ENCODE peak calls at places on chromosomes 3 and 15, in four cellular contexts. H is IMR-90, P is endodermal cell, A is A549. I is an unnamed sample. For H3K4me1, the result is how much of the 10 kb centered on the place peaks cover.

GRCh38 chr15:36161781-36162212 is 417.6 kb upstream of the CDIN1 start:
- DNase-seq in H (no peak), P (peak), A (peak), I (no peak)

GRCh38 chr3:29606416-29606815 is 325.5 kb downstream of the RBMS3 start:
- DNase-seq in A (no peak), P (no peak), H (no peak), I (no peak)

GRCh38 chr15:62138124-62138523 is 27.0 kb downstream of the C2CD4B start:
- DNase-seq in H (peak), P (no peak), A (peak), I (no peak)

GRCh38 chr3:98483626-98484025 is 13.9 kb upstream of the OR5K2 start:
- DNase-seq in H (no peak), A (no peak), P (no peak), I (no peak)

GRCh38 chr3:14336414-14337285 is 65.8 kb upstream of the SLC6A6 start:
- DNase-seq in A (no peak), H (no peak), P (no peak), I (peak)

GRCh38 chr3:13498354-13499060 is 18.4 kb downstream of the HDAC11 start:
- DNase-seq in P (no peak), H (peak), A (no peak), I (no peak)

GRCh38 chr15:32824777-32825176 is 107.0 kb downstream of the GREM1 start:
- DNase-seq in A (peak), H (peak), P (no peak), I (no peak)

GRCh38 chr15:63896336-63897115 is 62.8 kb upstream of the HERC1 start:
- DNase-seq in H (peak), A (peak), P (peak), I (peak)

GRCh38 chr3:53163459-53164387 is 2.7 kb downstream of the PRKCD start:
- DNase-seq in P (no peak), H (no peak), A (no peak), I (no peak)

GRCh38 chr3:119235151-119235550 is 5.5 kb downstream of the B4GALT4 start:
- DNase-seq in A (peak), P (no peak), H (peak), I (no peak)

GRCh38 chr3:160169139-160169830 is 55.9 kb upstream of the C3orf80 start:
- DNase-seq in H (peak), A (peak), P (peak), I (no peak)

GRCh38 chr3:11603628-11604027 is 40.1 kb downstream of the VGLL4 start:
- DNase-seq in A (peak), H (peak), P (no peak), I (no peak)

GRCh38 chr15:50231761-50232160 is 33.8 kb downstream of the HDC start:
- DNase-seq in H (no peak), A (no peak), P (no peak), I (no peak)

GRCh38 chr15:49331951-49332350 is 91.1 kb upstream of the FGF7 start:
- DNase-seq in H (peak), A (no peak), P (no peak), I (no peak)

GRCh38 chr15:22811640-22812039 is 25.2 kb downstream of the NIPA1 start:
- DNase-seq in A (peak), P (peak), H (peak), I (peak)

GRCh38 chr15:90812881-90813280 is 55.5 kb upstream of the FURIN start:
- DNase-seq in A (no peak), P (peak), H (no peak), I (no peak)

GRCh38 chr15:45387379-45388007 is 9.1 kb upstream of the GATM start:
- DNase-seq in H (no peak), A (peak), P (no peak), I (peak)

GRCh38 chr3:43281020-43281419 is 5.3 kb upstream of the SNRK start:
- DNase-seq in H (no peak), P (no peak), A (no peak), I (no peak)

GRCh38 chr15:91867581-91868026 is 14.1 kb downstream of the SLCO3A1 start:
- DNase-seq in P (peak), A (peak), H (peak), I (no peak)

GRCh38 chr15:35281515-35281914 is 196.4 kb upstream of the NANOGP8 start:
- DNase-seq in A (no peak), P (no peak), H (peak), I (no peak)

GRCh38 chr3:83842511-83842910 is 1116.3 kb upstream of the CADM2 start:
- DNase-seq in A (no peak), P (no peak), H (no peak), I (no peak)

GRCh38 chr3:122484985-122485384 is 29.8 kb downstream of the KPNA1 start:
- DNase-seq in A (no peak), H (peak), P (no peak), I (no peak)

GRCh38 chr3:31614162-31614921 is 81.6 kb downstream of the STT3B start:
- DNase-seq in P (no peak), H (no peak), A (no peak), I (no peak)

GRCh38 chr3:135452881-135453280 is 512.6 kb upstream of the PPP2R3A start:
- DNase-seq in H (no peak), A (no peak), P (peak), I (no peak)

GRCh38 chr3:184749168-184749744 is 37.4 kb upstream of the MAGEF1 start:
- DNase-seq in P (no peak), H (no peak), A (no peak), I (no peak)
- H3K27ac ChIP-seq in P (no peak), H (no peak), A (no peak), I (no peak)

GRCh38 chr15:92897620-92898019 is 2.5 kb upstream of the CHD2 start:
- DNase-seq in H (no peak), A (no peak), P (no peak), I (no peak)
- H3K4me1 ChIP-seq in H (under half), A (under half), P (under half), I (under half)

DNA sequence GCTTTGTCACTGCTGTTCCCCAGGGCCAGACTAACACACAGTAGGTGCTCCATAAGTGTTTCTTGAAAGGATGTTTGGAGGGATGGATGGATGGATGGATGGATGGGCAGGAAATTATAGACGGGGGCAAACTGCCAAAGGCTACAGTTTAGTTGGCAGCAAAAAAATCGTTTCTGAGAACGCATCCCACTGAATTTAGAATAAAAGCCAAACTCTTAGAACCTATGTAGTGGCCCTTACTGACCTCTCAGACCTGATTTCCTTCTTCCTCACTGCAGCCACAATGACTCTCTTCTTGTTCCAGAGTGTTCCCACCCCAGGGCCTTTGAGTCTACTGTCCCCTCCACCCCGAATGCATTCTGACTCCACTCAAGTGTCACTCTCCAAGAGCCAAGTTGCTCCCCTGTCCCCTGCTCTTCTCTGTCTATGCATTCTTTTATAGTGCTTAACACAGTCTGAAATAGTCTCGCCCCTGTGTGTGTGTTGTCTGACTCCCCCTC is 5.2 kb upstream of the GATA2 start:
- DNase-seq in P (no peak), A (no peak), H (no peak), I (no peak)
- H3K4me3 ChIP-seq in P (no peak), A (peak), H (no peak), I (peak)

DNA sequence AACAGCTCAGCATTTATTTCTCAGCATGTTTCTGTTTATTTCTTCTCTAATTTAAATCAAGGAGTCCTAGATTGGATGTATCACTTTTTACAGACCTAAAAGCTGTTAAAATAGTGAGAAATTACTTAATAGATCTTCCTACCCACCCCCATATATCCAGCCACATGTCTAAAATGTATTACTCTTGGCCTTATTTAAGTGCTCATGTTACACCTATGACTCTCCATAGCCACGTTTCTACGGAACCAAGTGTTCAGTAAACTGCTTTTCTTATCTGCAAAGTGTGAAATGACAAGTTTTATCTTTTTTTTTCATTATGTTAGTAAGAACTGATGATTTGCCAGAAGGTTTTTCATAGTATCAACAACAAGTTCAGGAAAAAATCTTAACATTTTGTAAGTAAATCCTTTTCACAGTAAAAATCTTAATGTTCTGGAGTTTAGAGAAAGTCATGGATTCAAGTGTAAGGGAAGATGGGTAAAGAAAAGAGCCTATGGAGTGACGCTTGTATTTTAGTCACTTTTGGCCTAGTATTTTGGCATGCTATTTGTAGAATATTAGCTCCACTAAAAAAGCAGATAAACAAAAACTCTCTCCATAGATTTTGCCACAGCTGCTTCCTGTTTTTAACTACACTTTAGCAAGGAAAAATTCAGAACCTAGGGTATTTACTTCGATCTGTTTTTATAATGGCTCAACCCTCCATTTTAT is 41.2 kb upstream of the IGSF10 start:
- DNase-seq in A (no peak), H (no peak), P (no peak), I (no peak)
- H3K27ac ChIP-seq in A (no peak), H (no peak), P (no peak), I (no peak)

GRCh38 chr15:66778314-66778665 is 76.3 kb downstream of the SMAD6 start:
- DNase-seq in H (no peak), P (no peak), A (no peak), I (peak)

GRCh38 chr15:66779331-66780009 is 77.4 kb downstream of the SMAD6 start:
- DNase-seq in P (no peak), A (no peak), H (no peak), I (peak)

GRCh38 chr15:66780973-66781718 is 79.1 kb downstream of the SMAD6 start:
- DNase-seq in H (no peak), P (no peak), A (no peak), I (no peak)

GRCh38 chr15:66778716-66779115 is 76.7 kb downstream of the SMAD6 start:
- DNase-seq in P (no peak), H (no peak), A (no peak), I (no peak)

GRCh38 chr15:66780172-66780972 is 78.3 kb downstream of the SMAD6 start:
- DNase-seq in A (peak), P (no peak), H (peak), I (peak)
- H3K4me1 ChIP-seq in A (half or more), P (under half), H (half or more), I (under half)

GRCh38 chr3:168165390-168166269 is 69.9 kb upstream of the GOLIM4 start:
- DNase-seq in A (peak), P (peak), H (peak), I (peak)
- H3K4me3 ChIP-seq in A (no peak), P (no peak), H (no peak), I (no peak)